ENCODE peak calls at places on chromosomes 3 and 15, in nine cellular contexts. C is MCF 10A, V is pancreas, W is Daoy, I is heart left ventricle, Z is omental fat pad, H is HEK293T, M is HFFc6, E is astrocyte of the spinal cord. R is an unnamed sample.

GRCh38 chr15:85618956-85619491 is 175.7 kb downstream of the KLHL25 start:
- DNase-seq in C (peak), V (peak), W (peak), I (peak), Z (no peak), H (no peak), M (peak), E (peak), R (peak)

GRCh38 chr3:169666501-169667379 is 3.2 kb upstream of the MECOM start:
- DNase-seq in C (no peak), V (peak), W (no peak), I (no peak), Z (no peak), H (no peak), M (no peak), E (peak), R (no peak)

GRCh38 chr3:159763466-159764210 is 225.0 kb upstream of the IL12A start:
- DNase-seq in C (peak), V (peak), W (peak), I (peak), Z (peak), H (peak), M (peak), E (peak), R (peak)

GRCh38 chr3:106130384-106131084 is 261.7 kb upstream of the CBLB start:
- DNase-seq in C (peak), V (no peak), W (peak), I (no peak), Z (no peak), H (no peak), M (peak), E (peak), R (no peak)

GRCh38 chr3:87834327-87834726 is 224.5 kb downstream of the CGGBP1 start:
- DNase-seq in C (no peak), V (no peak), W (no peak), I (no peak), Z (no peak), H (no peak), M (no peak), E (no peak), R (no peak)

GRCh38 chr3:10511809-10512494 is 6.6 kb upstream of the ATP2B2 start:
- DNase-seq in C (peak), V (no peak), W (peak), I (no peak), Z (no peak), H (no peak), M (peak), E (peak), R (no peak)

GRCh38 chr3:198062068-198062465 is 102.0 kb downstream of the LMLN start:
- DNase-seq in C (no peak), V (no peak), W (no peak), I (no peak), Z (no peak), H (no peak), M (no peak), E (no peak), R (no peak)

GRCh38 chr15:68419301-68420175 is 12.4 kb downstream of the ITGA11 start:
- DNase-seq in C (no peak), V (no peak), W (no peak), I (peak), Z (no peak), H (no peak), M (no peak), E (no peak), R (no peak)

GRCh38 chr3:126261037-126261436 is 80.7 kb upstream of the ALDH1L1 start:
- DNase-seq in C (peak), V (no peak), W (no peak), I (no peak), Z (no peak), H (peak), M (peak), E (peak), R (peak)

GRCh38 chr15:57903626-57904025 is 161.9 kb downstream of the ALDH1A2 start:
- DNase-seq in C (no peak), V (no peak), W (no peak), I (no peak), Z (no peak), H (no peak), M (no peak), E (no peak), R (no peak)

GRCh38 chr3:189629803-189630455 is 1.3 kb upstream of the TP63 start:
- DNase-seq in C (peak), V (no peak), W (no peak), I (no peak), Z (no peak), H (no peak), M (no peak), E (peak), R (peak)

GRCh38 chr15:36090276-36090946 is 489.0 kb upstream of the CDIN1 start:
- DNase-seq in C (no peak), V (no peak), W (no peak), I (no peak), Z (no peak), H (no peak), M (no peak), E (no peak), R (no peak)

GRCh38 chr3:149441662-149442442 is 32.6 kb upstream of the TM4SF4 start:
- DNase-seq in C (no peak), V (no peak), W (no peak), I (no peak), Z (no peak), H (no peak), M (peak), E (no peak), R (no peak)

GRCh38 chr3:123706871-123707270 is 122.0 kb upstream of the HACD2 start:
- DNase-seq in C (peak), V (no peak), W (peak), I (no peak), Z (no peak), H (no peak), M (no peak), E (peak), R (no peak)

GRCh38 chr15:51281368-51281967 is 56.9 kb downstream of the CYP19A1 start:
- DNase-seq in C (peak), V (peak), W (peak), I (peak), Z (no peak), H (peak), M (peak), E (peak), R (peak)

GRCh38 chr3:123451186-123451585 is 2.3 kb upstream of the ADCY5 start:
- DNase-seq in C (no peak), V (no peak), W (no peak), I (no peak), Z (no peak), H (no peak), M (no peak), E (no peak), R (no peak)

GRCh38 chr3:194884649-194885315 is 199.1 kb downstream of the FAM43A start:
- DNase-seq in C (peak), V (no peak), W (no peak), I (peak), Z (no peak), H (no peak), M (no peak), E (no peak), R (no peak)